ENCODE peak calls at places on chromosomes 11 and 22, in four cellular contexts. T, I, J and M are unnamed samples.

GRCh38 chr11:111782109-111782784 is 16.1 kb upstream of the PPP2R1B start:
- DNase-seq in T (no peak), I (no peak), J (no peak), M (no peak)

GRCh38 chr11:95035316-95035715 is 10.3 kb downstream of the KDM4E start:
- DNase-seq in I (no peak), J (no peak), T (no peak), M (no peak)

GRCh38 chr11:118051611-118052461 is 25.0 kb upstream of the TMPRSS4 start:
- DNase-seq in J (no peak), I (no peak), T (peak; percentile 89), M (peak; percentile 70)

GRCh38 chr11:12175694-12176241 is 65.4 kb downstream of the MICAL2 start:
- DNase-seq in I (no peak), T (no peak), J (no peak), M (no peak)

GRCh38 chr11:128448487-128448886 is 138.9 kb downstream of the ETS1 start:
- DNase-seq in T (no peak), J (peak; percentile 50), I (no peak), M (no peak)

GRCh38 chr22:50701428-50702154 is 29.0 kb downstream of the SHANK3 start:
- DNase-seq in J (no peak), T (no peak), I (no peak), M (no peak)

GRCh38 chr11:15935370-15935769 is 421.0 kb downstream of the SOX6 start:
- DNase-seq in J (no peak), I (no peak), T (no peak), M (no peak)

GRCh38 chr11:96486890-96487633 is 97.2 kb downstream of the JRKL start:
- DNase-seq in I (no peak), J (peak; percentile 8), T (no peak), M (no peak)

GRCh38 chr22:42397332-42398246 is 34.6 kb downstream of the NFAM1 start:
- DNase-seq in T (no peak), I (no peak), J (no peak), M (peak; percentile 5)

GRCh38 chr22:48307941-48308340 is 1519.7 kb downstream of the BRD1 start:
- DNase-seq in I (no peak), J (no peak), T (no peak), M (no peak)

GRCh38 chr11:74702383-74703007 is 28.7 kb downstream of the CHRDL2 start:
- DNase-seq in J (no peak), T (peak; percentile 34), I (peak; percentile 10), M (peak; percentile 31)

GRCh38 chr11:64241175-64241429 is 207 bp downstream of the FKBP2 start:
- DNase-seq in I (no peak), J (no peak), T (no peak), M (no peak)